ENCODE peak calls at places on chromosome 4, in four cellular contexts. E is HepG2, L is tibial nerve, O is sigmoid colon. J is an unnamed sample. For H3K4me1, the result is how much of the 10 kb centered on the place peaks cover.

GRCh38 chr4:182189107-182189878 is 53.9 kb upstream of the TENM3 start:
- DNase-seq in E (no peak), L (no peak), O (no peak), J (no peak)

GRCh38 chr4:182492456-182492855 is 249.3 kb downstream of the TENM3 start:
- DNase-seq in E (no peak), L (no peak), O (no peak), J (no peak)

GRCh38 chr4:120718979-120719566 is 203.5 kb downstream of the PRDM5 start:
- DNase-seq in E (peak), L (no peak), O (no peak), J (no peak)

GRCh38 chr4:154961263-154961662 is 180.2 kb downstream of the RBM46 start:
- DNase-seq in E (no peak), L (no peak), O (no peak), J (no peak)

GRCh38 chr4:81606796-81607550 is 135.3 kb upstream of the RASGEF1B start:
- DNase-seq in E (no peak), L (no peak), O (no peak), J (no peak)

GRCh38 chr4:158170691-158171455 is 2.0 kb downstream of the GASK1B start:
- DNase-seq in E (peak), L (peak), O (peak), J (peak)

GRCh38 chr4:183858011-183858615 is 47.0 kb upstream of the STOX2 start:
- DNase-seq in E (no peak), L (no peak), O (no peak), J (no peak)

GRCh38 chr4:101398807-101399206 is 51.5 kb upstream of the PPP3CA start:
- DNase-seq in E (no peak), L (no peak), O (no peak), J (no peak)

GRCh38 chr4:146095091-146095690 is 80.3 kb upstream of the LSM6 start:
- DNase-seq in E (peak), L (peak), O (no peak), J (no peak)

GRCh38 chr4:24967346-24967745 is 54.5 kb upstream of the CCDC149 start:
- DNase-seq in E (no peak), L (no peak), O (no peak), J (no peak)

DNA sequence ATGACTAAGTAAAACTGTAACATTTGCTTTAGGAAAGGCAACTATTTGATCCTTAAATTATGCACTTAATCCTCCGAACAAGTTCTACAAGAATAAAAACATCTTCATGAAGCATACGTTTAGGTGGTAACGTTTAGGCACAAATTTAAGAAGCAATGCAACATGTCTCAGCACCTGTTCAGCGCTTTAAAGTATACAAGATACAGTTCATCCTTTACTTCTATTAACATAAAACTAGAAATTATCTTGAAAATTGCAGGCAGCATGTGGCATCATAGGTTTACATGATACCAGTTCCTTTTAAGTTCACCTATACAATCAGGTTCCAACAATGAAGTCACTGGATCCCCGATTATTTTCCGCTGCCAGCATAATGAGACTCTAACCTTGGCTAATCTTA is 1.5 kb downstream of the PLA2G12A start:
- DNase-seq in E (no peak), L (no peak), O (no peak), J (no peak)
- H3K27ac ChIP-seq in E (peak), L (no peak), O (no peak), J (no peak)

DNA sequence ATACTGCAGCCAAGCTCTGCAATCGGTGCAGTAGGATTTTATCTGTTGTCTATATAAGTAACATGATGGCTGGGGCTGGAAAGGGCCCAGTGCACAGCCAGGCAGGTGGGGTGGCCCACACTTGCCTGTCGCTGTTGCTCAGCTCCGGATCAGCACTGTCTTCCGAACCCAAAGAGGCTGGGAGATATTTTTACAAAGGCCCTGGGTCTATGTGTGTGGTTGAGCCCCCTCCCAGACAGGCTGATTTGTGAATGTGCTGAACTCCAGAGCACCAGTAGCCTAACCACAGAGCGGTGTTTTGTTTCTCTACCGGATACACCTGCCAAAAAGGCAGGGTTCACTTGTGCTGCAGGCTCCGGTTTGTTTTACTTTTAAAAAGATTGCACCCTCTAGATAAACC is 33.5 kb upstream of the CHRNA9 start:
- DNase-seq in E (no peak), L (no peak), O (peak), J (no peak)
- H3K4me1 ChIP-seq in E (under half), L (under half), O (under half), J (under half)

GRCh38 chr4:105630670-105631655 is 77.5 kb downstream of the INTS12 start:
- DNase-seq in E (no peak), L (no peak), O (no peak), J (no peak)

GRCh38 chr4:105632599-105632998 is 75.9 kb downstream of the INTS12 start:
- DNase-seq in E (no peak), L (no peak), O (no peak), J (no peak)

GRCh38 chr4:105633241-105633640 is 75.2 kb downstream of the INTS12 start:
- DNase-seq in E (no peak), L (no peak), O (no peak), J (no peak)

GRCh38 chr4:105634402-105634801 is 74.1 kb downstream of the INTS12 start:
- DNase-seq in E (no peak), L (no peak), O (no peak), J (no peak)

GRCh38 chr4:105631818-105632400 is 76.6 kb downstream of the INTS12 start:
- DNase-seq in E (no peak), L (no peak), O (no peak), J (no peak)
- TF ChIP-seq POLR2A in E (no peak), L (no peak), O (no peak), J (no peak)

GRCh38 chr4:104393649-104394048 is 101.0 kb downstream of the CXXC4 start:
- DNase-seq in E (no peak), L (no peak), O (no peak), J (no peak)
- H3K27ac ChIP-seq in E (no peak), L (no peak), O (no peak), J (no peak)

GRCh38 chr4:7804759-7805385 is 134.8 kb downstream of the AFAP1 start:
- DNase-seq in E (no peak), L (no peak), O (no peak), J (no peak)
- H3K4me1 ChIP-seq in E (under half), L (under half), O (under half), J (under half)

GRCh38 chr4:169270810-169271691 is at the start of gene SH3RF1:
- DNase-seq in E (peak), L (peak), O (peak), J (peak)
- TF ChIP-seq POLR2A in E (no peak), L (peak), O (peak), J (peak)

DNA sequence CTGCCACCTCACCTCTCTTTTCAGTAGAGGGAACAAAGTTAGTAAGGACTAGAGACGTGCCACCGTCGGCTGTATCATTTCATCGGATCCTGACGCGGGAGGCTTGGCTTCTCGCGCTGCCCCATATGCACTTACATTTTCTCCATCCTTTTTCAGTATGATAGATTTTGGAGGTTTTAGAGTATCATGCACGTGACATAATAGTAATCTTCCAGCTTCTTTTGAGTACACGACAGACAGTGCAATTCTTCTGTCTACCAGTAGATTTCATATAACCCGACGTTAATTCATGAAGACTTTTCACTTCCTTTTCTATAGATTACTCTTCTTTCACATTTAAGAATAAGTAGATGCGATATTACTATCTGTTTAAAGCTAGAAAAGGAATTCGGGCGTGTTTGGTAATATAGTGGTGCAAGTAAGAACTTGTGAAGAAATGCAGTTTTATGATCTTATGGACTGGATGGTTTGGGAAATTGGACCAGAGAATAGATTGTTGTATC is 995 bp downstream of the CDS1 start:
- DNase-seq in E (no peak), L (no peak), O (no peak), J (no peak)
- H3K27ac ChIP-seq in E (no peak), L (no peak), O (no peak), J (no peak)

GRCh38 chr4:129145222-129145730 is 49.3 kb downstream of the C4orf33 start:
- DNase-seq in E (no peak), L (no peak), O (no peak), J (no peak)

GRCh38 chr4:129146639-129147038 is 50.7 kb downstream of the C4orf33 start:
- DNase-seq in E (no peak), L (no peak), O (no peak), J (no peak)

GRCh38 chr4:129144755-129145206 is 48.8 kb downstream of the C4orf33 start:
- DNase-seq in E (no peak), L (no peak), O (no peak), J (no peak)

GRCh38 chr4:129140521-129140920 is 44.6 kb downstream of the C4orf33 start:
- DNase-seq in E (no peak), L (no peak), O (no peak), J (no peak)

DNA sequence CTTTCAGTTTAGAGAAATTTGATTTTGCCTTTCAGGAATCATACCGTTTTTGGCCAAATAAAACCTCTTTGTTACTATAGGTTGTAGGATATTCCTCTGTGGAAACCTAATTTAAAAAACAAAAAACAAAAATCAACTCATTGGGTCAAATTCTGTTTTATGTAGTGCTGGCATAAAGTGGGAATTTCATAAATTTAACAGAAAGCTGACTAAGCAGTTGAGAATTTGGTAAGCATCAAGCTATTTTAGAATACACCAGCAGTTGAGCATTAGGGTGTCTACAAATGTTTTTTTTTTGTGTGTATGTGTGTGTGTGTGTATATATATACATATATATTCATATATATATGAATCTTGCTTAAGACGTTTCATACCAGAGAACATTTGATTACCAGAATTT is 47.4 kb downstream of the C4orf33 start:
- DNase-seq in E (no peak), L (no peak), O (no peak), J (no peak)
- H3K4me1 ChIP-seq in E (under half), L (under half), O (under half), J (under half)

GRCh38 chr4:118834960-118835895 is 698 bp downstream of the SEC24D start:
- DNase-seq in E (peak), L (peak), O (peak), J (peak)
- TF ChIP-seq POLR2A in E (peak), L (peak), O (peak), J (peak)

GRCh38 chr4:53592128-53592527 is 842 bp upstream of the LNX1 start:
- DNase-seq in E (no peak), L (no peak), O (no peak), J (no peak)

GRCh38 chr4:53593765-53594164 is 2.5 kb upstream of the LNX1 start:
- DNase-seq in E (no peak), L (no peak), O (no peak), J (no peak)

GRCh38 chr4:53589511-53589910 is 1.8 kb downstream of the LNX1 start:
- DNase-seq in E (no peak), L (no peak), O (no peak), J (no peak)

GRCh38 chr4:53592686-53593641 is 1.7 kb upstream of the LNX1 start:
- DNase-seq in E (no peak), L (no peak), O (no peak), J (peak)

GRCh38 chr4:53591372-53591892 is at the start of gene LNX1:
- DNase-seq in E (no peak), L (no peak), O (no peak), J (no peak)
- H3K27ac ChIP-seq in E (no peak), L (no peak), O (no peak), J (no peak)